ENCODE peak calls at places on chromosomes 5 and 9, in ten cellular contexts. P is B cell, N is HFFc6, S is foreskin fibroblast, O is osteocyte, A is GM12865, Q is MCF 10A, T is endodermal cell, V is heart right ventricle, B is spleen. I is an unnamed sample.

GRCh38 chr5:143782588-143783386 is 29.2 kb upstream of the HMHB1 start:
- DNase-seq in O (no peak), B (no peak), P (no peak), V (no peak), S (no peak), T (peak; percentile 83), N (no peak), A (no peak), Q (no peak), I (no peak)

GRCh38 chr5:37721447-37721871 is 118.4 kb downstream of the GDNF start:
- DNase-seq in P (no peak), S (no peak), O (no peak), V (no peak), T (no peak), N (no peak), B (no peak), A (peak; percentile 73), Q (no peak), I (peak; percentile 19)

GRCh38 chr5:135635471-135635870 is 56.7 kb upstream of the CXCL14 start:
- DNase-seq in B (no peak), N (no peak), T (no peak), S (no peak), Q (no peak), V (no peak), P (no peak), O (peak; percentile 7), A (no peak), I (no peak)

GRCh38 chr5:138449501-138450239 is 10.8 kb downstream of the REEP2 start:
- DNase-seq in T (peak; percentile 97), P (peak; percentile 92), V (peak; percentile 91), O (peak; percentile 97), A (peak; percentile 80), B (peak; percentile 95), Q (peak; percentile 95), S (peak; percentile 77), N (peak; percentile 72), I (peak; percentile 92)

GRCh38 chr5:66565878-66566277 is 30.3 kb upstream of the MAST4 start:
- DNase-seq in A (no peak), P (no peak), V (no peak), N (no peak), S (no peak), B (no peak), Q (peak; percentile 8), O (no peak), T (no peak), I (no peak)

GRCh38 chr5:121188849-121189248 is 662.8 kb upstream of the FTMT start:
- DNase-seq in A (no peak), O (no peak), B (no peak), T (no peak), P (no peak), S (no peak), N (no peak), Q (no peak), V (no peak), I (no peak)

GRCh38 chr9:77534376-77535057 is 113.6 kb downstream of the GNA14 start:
- DNase-seq in B (no peak), A (peak; percentile 5), T (peak; percentile 83), S (no peak), V (no peak), O (no peak), Q (no peak), P (no peak), N (no peak), I (no peak)

GRCh38 chr9:134297581-134297980 is 28.7 kb upstream of the RXRA start:
- DNase-seq in A (no peak), P (no peak), Q (no peak), V (no peak), B (peak; percentile 61), N (no peak), T (no peak), O (no peak), S (no peak), I (no peak)

GRCh38 chr5:138752341-138752950 is 779 bp upstream of the CTNNA1 start:
- DNase-seq in A (no peak), V (peak; percentile 21), P (peak; percentile 33), O (no peak), Q (peak; percentile 38), T (peak; percentile 86), B (no peak), S (peak; percentile 45), N (peak; percentile 33), I (no peak)

GRCh38 chr9:8732367-8733075 is 932.9 kb upstream of the DMAC1 start:
- DNase-seq in O (no peak), N (no peak), P (no peak), T (no peak), Q (no peak), S (no peak), A (no peak), V (no peak), B (no peak), I (no peak)

GRCh38 chr9:36191696-36192095 is 975 bp downstream of the CLTA start:
- DNase-seq in Q (no peak), O (no peak), B (no peak), N (no peak), P (no peak), S (no peak), V (no peak), A (no peak), T (no peak), I (no peak)

GRCh38 chr5:88680253-88681132 is 202.5 kb downstream of the MEF2C start:
- DNase-seq in N (peak; percentile 4), S (no peak), T (peak; percentile 95), A (peak; percentile 80), O (no peak), P (peak; percentile 85), Q (peak; percentile 51), V (peak; percentile 57), B (peak; percentile 93), I (peak; percentile 89)

GRCh38 chr5:19608434-19608833 is 379.6 kb downstream of the CDH18 start:
- DNase-seq in N (no peak), O (no peak), P (no peak), A (no peak), V (no peak), Q (peak; percentile 38), B (no peak), T (no peak), S (no peak), I (no peak)

DNA sequence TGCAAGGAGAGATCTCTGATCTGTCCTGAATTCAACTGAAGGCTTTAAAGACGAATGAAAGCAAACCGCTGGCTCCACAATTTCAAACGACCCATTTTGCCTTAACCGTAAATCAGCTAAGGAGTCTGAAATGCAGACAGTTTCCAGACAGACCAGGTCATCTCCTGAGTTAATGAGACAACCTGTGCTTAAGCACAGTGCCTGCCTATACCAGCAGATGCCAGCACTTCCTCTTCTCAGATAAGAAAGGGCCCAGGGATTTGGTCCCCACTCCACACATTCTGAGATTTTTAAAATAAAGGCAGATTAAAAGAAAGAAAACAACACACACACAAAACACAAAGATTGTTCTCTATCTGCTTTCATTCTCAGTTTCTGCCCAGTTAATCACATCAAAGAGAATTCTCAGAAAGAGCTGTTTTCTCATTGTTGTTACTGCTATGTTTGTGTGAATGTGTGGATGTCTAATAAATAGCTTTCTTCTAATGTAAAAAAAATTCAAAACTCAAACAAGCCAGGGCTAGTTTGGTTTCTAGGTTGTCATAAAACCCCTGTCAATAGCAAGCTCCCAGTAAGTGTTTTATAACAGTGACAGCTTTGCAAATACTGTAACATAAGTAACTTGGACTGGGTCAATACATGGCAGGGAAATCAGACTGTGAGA is 157.7 kb upstream of the SLC24A2 start:
- DNase-seq in T (peak; percentile 56), Q (peak; percentile 11), S (peak; percentile 57), P (peak; percentile 27), B (no peak), V (no peak), A (peak; percentile 55), N (peak; percentile 24), O (no peak), I (no peak)
- TF ChIP-seq CTCF in T (peak; percentile 76), Q (peak; percentile 28), S (peak; percentile 41), P (peak; percentile 19), B (no peak), V (no peak), A (peak; percentile 50), N (peak; percentile 71), O (peak; percentile 65), I (no peak)

DNA sequence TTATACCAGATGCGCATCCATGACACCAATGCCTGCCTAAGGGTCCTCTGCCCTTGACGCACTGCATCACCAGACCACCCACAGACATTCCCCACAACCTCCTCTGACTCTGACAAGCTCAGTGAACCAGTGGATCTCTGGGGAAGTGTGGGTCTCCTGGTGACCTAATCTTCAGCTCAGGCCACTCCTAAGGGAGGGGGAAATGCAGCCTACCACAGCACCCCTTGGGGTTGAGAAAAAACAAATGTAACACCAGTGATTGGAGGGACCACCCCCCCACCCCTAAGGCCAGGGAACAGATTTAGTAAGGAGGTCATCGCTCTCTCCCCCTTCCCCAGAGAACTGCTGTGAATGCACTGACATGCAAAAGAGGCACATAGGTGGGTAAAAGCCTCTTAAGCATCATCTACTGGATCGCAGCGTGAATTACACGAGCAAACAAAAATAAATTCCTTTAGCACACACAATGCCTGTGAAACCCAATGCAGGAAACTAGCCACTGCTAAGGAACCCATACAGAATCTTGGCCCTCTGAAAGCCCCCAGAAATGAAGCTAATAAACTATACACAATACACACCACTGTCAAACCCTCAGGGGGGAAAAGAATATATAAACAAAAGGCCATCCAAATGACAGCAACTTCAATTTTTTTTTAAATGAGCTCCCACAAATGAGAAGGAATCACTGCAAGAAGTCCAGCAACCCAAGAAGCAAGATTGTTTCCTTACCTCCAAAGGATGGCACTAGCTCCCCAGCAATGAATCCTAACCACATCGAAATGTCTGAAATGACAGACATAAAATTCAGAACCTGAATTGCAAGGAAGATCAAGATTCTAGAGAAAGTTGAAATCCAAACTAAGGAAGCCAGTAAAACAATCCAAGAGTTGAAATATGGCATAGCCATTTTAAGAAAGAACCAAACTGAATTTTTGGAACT is 513.7 kb upstream of the PTGER4 start:
- DNase-seq in N (peak; percentile 11), A (peak; percentile 6), B (no peak), P (no peak), Q (peak; percentile 14), S (no peak), T (peak; percentile 44), O (no peak), V (no peak), I (no peak)
- TF ChIP-seq CTCF in N (peak; percentile 33), A (no peak), B (no peak), P (no peak), Q (peak; percentile 16), S (peak; percentile 3), T (no peak), O (peak; percentile 36), V (peak; percentile 40), I (no peak)

DNA sequence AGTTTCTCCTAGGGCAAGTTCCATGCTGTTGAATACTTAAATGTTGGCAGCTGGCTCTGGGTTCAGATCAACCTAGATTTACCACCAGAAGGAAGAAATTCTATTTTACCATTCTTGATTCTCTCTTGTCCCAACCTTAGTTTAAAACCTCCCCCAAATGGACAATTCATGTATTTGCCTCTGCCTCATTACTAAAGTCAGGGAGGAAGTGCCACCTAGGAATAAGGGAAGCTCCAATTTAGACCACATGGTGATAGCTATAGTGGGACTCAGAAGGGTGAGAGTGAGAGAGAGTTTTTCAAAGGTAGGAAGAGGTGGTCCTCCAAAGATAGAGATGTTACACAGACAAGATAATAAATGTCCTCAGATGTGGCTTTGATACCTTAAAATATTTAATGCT is 53.4 kb upstream of the PAM start:
- DNase-seq in A (no peak), B (no peak), O (no peak), S (no peak), V (no peak), Q (no peak), T (no peak), P (no peak), N (no peak), I (no peak)
- TF ChIP-seq CTCF in A (no peak), B (no peak), O (no peak), S (no peak), V (no peak), Q (no peak), T (no peak), P (no peak), N (no peak), I (no peak)

GRCh38 chr5:74945561-74946165 is 79.5 kb upstream of the FAM169A start:
- DNase-seq in P (no peak), V (no peak), B (no peak), Q (no peak), S (no peak), A (peak; percentile 48), N (no peak), T (no peak), O (no peak), I (peak; percentile 14)
- TF ChIP-seq CTCF in P (no peak), V (no peak), B (no peak), Q (no peak), S (no peak), A (no peak), N (no peak), T (no peak), O (no peak), I (no peak)